ENCODE peak calls at places on chromosomes 1 and 21, in seven cellular contexts. C is colonic mucosa; Y is effector memory CD4-positive, alpha-beta T cell; T is A673; J is H7; K is naive thymus-derived CD4-positive, alpha-beta T cell; Z is fibroblast of lung. R is an unnamed sample.

GRCh38 chr1:182280521-182280920 is 111.1 kb downstream of the GLUL start:
- DNase-seq in K (no peak), C (no peak), T (no peak), Z (no peak), J (no peak), Y (no peak), R (no peak)

GRCh38 chr1:6241887-6242740 is 1.9 kb upstream of the HES3 start:
- DNase-seq in J (peak; percentile 94), T (no peak), Y (no peak), Z (no peak), K (no peak), C (no peak), R (no peak)

GRCh38 chr1:48333316-48333715 is 110.8 kb downstream of the SLC5A9 start:
- DNase-seq in Y (no peak), T (no peak), C (no peak), Z (peak; percentile 54), K (no peak), J (no peak), R (no peak)

GRCh38 chr1:117093870-117094621 is 27.5 kb downstream of the TRIM45 start:
- DNase-seq in K (no peak), Y (no peak), C (no peak), T (peak; percentile 75), Z (peak; percentile 50), J (peak; percentile 33), R (peak; percentile 62)

GRCh38 chr1:21491483-21492170 is 17.6 kb upstream of the ALPL start:
- DNase-seq in C (no peak), Y (no peak), J (no peak), T (peak; percentile 96), Z (peak; percentile 23), K (no peak), R (no peak)

GRCh38 chr1:236489710-236490377 is 33.9 kb upstream of the LGALS8 start:
- DNase-seq in Y (no peak), K (no peak), C (no peak), T (peak; percentile 51), J (peak; percentile 77), Z (peak; percentile 74), R (no peak)

GRCh38 chr1:228989992-228990827 is 254.9 kb downstream of the RHOU start:
- DNase-seq in K (no peak), C (peak; percentile 46), T (no peak), J (no peak), Y (no peak), Z (peak; percentile 69), R (peak; percentile 76)

GRCh38 chr1:175220853-175221547 is 28.4 kb upstream of the KIAA0040 start:
- DNase-seq in J (no peak), K (no peak), T (no peak), C (no peak), Z (peak; percentile 4), Y (no peak), R (no peak)

GRCh38 chr1:173823776-173824314 is 628 bp upstream of the DARS2 start:
- DNase-seq in J (no peak), K (no peak), T (no peak), Z (no peak), C (no peak), Y (no peak), R (no peak)

GRCh38 chr1:98940069-98940468 is 64.6 kb downstream of the PLPPR5 start:
- DNase-seq in K (no peak), C (no peak), J (no peak), Z (no peak), T (no peak), Y (no peak), R (no peak)

GRCh38 chr1:10796029-10796944 is at the start of gene CASZ1:
- DNase-seq in C (peak; percentile 87), K (no peak), Y (no peak), Z (peak; percentile 87), J (peak; percentile 99), T (peak; percentile 95), R (peak; percentile 84)

GRCh38 chr1:94947453-94947852 is 20.5 kb upstream of the CNN3 start:
- DNase-seq in J (no peak), Y (no peak), Z (peak; percentile 79), T (no peak), C (no peak), K (no peak), R (no peak)

GRCh38 chr1:1023700-1024099 is 3.8 kb downstream of the AGRN start:
- DNase-seq in C (no peak), Z (no peak), Y (no peak), T (no peak), K (no peak), J (peak; percentile 74), R (no peak)

GRCh38 chr1:1022322-1023090 is 2.6 kb downstream of the AGRN start:
- DNase-seq in Z (no peak), C (no peak), Y (no peak), J (no peak), K (no peak), T (no peak), R (no peak)

GRCh38 chr1:1020415-1021009 is 592 bp downstream of the AGRN start:
- DNase-seq in J (peak; percentile 85), Z (no peak), T (peak; percentile 67), C (no peak), Y (no peak), K (no peak), R (peak; percentile 36)

GRCh38 chr1:1021010-1021845 is 1.3 kb downstream of the AGRN start:
- DNase-seq in C (peak; percentile 88), K (no peak), J (peak; percentile 80), Z (peak; percentile 70), Y (no peak), T (peak; percentile 88), R (peak; percentile 79)

DNA sequence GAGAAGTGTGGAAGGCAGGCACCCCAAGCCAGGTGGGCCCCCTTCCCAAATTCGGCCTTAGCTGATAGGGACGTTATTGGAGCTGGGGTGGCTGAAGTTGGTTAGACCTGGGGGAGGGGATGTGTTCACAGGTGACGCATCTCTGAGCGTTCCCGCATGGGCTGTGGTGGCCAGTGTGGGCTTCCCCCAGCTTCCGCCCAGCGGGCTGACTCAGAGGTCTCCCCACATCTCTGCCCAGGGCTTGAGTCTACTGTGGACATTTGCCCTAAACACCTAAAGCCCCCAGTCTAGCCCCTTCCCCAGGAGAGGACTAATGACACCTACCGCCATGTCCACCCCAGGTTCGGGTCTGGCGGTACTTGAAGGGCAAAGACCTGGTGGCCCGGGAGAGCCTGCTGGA is 1.9 kb downstream of the AGRN start:
- DNase-seq in K (no peak), J (no peak), Z (no peak), T (no peak), C (no peak), Y (no peak), R (no peak)
- H3K4me3 ChIP-seq in K (no peak overlapping the region), J (no peak overlapping the region), Z (no peak overlapping the region), T (peak overlapping the region; percentile 74), C (no peak overlapping the region), Y (no peak overlapping the region), R (no peak overlapping the region)

DNA sequence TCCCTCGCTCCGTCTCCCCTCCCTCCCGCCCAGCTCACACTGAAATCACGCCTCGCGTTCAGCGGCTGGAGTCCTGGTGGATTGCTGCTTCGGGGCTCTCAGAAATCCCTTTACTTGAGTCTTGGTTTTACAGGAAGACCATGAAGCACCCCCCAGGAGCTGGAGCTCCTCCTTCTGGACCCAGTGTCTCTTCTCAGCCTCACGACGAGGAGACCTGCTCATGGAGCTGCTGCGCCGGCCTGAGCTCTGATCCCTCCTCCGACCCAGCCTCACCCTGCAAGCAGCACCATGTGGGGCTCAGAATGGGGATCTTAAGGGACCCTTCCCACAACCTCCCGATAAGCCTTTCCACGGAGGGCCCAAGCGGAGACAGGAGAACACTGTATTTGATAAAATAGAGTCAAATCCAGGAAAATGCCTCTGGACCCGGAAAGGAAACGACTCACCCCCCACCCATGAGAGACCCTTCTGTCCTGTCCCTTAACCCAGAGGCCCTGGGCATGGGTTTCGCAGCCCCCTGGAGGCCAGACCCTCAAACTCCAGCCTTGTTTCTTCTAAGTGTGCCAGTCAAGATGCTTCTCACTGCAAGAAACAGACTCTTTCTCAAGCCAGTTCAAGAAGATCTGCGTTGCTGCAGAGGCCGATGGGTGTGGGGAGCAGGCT is 26.0 kb downstream of the PDE9A start:
- DNase-seq in Y (no peak), J (peak; percentile 85), K (no peak), C (no peak), T (no peak), Z (no peak), R (no peak)
- H3K27me3 ChIP-seq in Y (no peaks in the 10 kb centered on the region), J (no peaks in the 10 kb centered on the region), K (no peaks in the 10 kb centered on the region), C (no peaks in the 10 kb centered on the region), T (no peaks in the 10 kb centered on the region), Z (no peaks in the 10 kb centered on the region), R (peaks cover 28% of the 10 kb centered on the region)

GRCh38 chr1:65814752-65815151 is 22.1 kb downstream of the PDE4B start:
- DNase-seq in Y (no peak), J (no peak), K (no peak), Z (no peak), C (no peak), T (no peak), R (no peak)

GRCh38 chr1:65813956-65814355 is 21.3 kb downstream of the PDE4B start:
- DNase-seq in J (no peak), K (no peak), Y (no peak), T (no peak), Z (peak; percentile 55), C (no peak), R (peak; percentile 85)

GRCh38 chr1:65817891-65818290 is 25.2 kb downstream of the PDE4B start:
- DNase-seq in K (no peak), J (no peak), T (no peak), Z (no peak), Y (no peak), C (no peak), R (no peak)

DNA sequence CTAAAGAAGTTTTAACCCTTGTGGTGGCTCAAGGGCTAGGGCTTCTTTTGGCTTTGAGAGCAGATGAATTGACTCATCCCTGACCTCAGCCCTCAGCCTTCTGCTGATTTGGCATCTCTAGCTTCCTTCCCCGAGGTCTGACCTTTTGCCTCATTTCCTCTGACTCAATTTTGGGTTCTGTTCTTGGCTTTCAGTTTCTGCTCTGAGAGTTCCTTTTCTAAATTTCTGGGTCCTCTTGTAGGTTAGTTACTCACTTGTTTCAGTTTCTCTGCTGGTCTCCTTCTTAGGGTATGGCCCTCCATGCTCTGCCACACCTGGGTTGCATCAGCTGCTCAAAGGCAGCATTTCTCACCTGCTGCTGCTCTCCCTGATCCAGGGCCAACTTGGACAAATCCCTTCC is 19.4 kb downstream of the PDE4B start:
- DNase-seq in C (peak; percentile 25), T (no peak), J (no peak), Z (peak; percentile 97), K (no peak), Y (no peak), R (peak; percentile 84)
- H3K4me3 ChIP-seq in C (no peak overlapping the region), T (no peak overlapping the region), J (no peak overlapping the region), Z (peak overlapping the region; percentile 18), K (no peak overlapping the region), Y (no peak overlapping the region), R (peak overlapping the region; percentile 9)

DNA sequence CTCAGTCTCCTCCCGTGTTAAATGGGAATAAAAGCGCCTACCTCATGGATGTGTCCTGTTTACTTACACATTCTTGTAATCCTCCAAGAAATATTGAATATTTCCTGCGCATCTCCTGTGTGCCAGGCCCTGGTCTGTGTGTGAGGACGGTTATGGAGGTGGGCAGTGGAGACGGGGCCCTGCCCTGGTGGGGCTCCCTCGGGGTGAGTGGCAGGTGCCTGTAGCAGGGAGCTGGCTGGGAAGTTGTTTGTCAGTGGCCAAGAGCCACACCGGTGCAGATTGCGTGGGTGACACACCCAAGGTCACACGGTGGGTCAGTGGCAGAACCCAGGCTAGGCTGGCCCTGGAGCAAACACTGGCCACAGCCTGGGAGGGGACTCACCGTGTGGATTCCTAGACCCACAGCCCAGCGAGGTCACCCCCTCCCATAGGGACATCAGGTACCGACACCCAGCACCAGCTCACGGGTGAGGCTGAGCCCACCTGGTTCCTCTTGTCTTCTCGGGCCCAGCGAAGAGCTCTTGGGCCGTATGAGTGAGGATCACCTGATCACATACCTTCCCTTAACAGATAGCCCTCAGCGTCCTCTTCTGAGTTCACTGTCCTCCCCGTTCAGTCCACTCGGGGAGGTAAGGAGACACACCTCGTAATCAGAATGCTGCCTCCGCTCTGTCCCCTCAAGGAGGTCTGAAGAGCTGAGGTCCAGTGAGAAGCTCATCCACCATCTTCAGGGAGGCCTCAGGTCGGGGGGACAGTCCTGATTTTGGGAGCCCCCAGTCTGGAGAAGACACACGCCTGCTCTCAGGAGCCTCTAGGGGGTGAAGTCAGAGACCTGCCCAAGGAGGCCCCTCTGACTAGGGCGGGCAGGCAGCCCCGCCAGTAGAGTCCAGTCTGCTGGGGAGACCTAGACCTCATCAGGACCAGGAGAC is 349.6 kb downstream of the MATN1 start:
- DNase-seq in Z (no peak), C (no peak), Y (no peak), J (no peak), K (no peak), T (no peak), R (no peak)
- H3K27me3 ChIP-seq in Z (no peaks in the 10 kb centered on the region), C (no peaks in the 10 kb centered on the region), Y (no peaks in the 10 kb centered on the region), J (no peaks in the 10 kb centered on the region), K (no peaks in the 10 kb centered on the region), T (no peaks in the 10 kb centered on the region), R (no peaks in the 10 kb centered on the region)